ENCODE peak calls at places on chromosomes 13 and 19, in four cellular contexts. R, W, B and C are unnamed samples.
A peak's percentile ranks its signal among the peaks of the same experiment; 100 is the strongest.

GRCh38 chr13:96726651-96727050 is 267.6 kb downstream of the OXGR1 start:
- DNase-seq in R (no peak), W (no peak), B (no peak), C (no peak)

GRCh38 chr19:532578-533484 is 1.3 kb downstream of the CDC34 start:
- DNase-seq in R (peak; percentile 63), W (no peak), B (no peak), C (peak; percentile 85)

GRCh38 chr13:99396446-99396845 is 89.2 kb upstream of the GPR183 start:
- DNase-seq in R (no peak), W (no peak), B (no peak), C (no peak)

GRCh38 chr19:51325161-51325979 is 13.9 kb downstream of the IGLON5 start:
- DNase-seq in R (no peak), W (no peak), B (no peak), C (no peak)

GRCh38 chr19:5228932-5229777 is 111.5 kb downstream of the PTPRS start:
- DNase-seq in R (no peak), W (no peak), B (no peak), C (peak; percentile 19)

GRCh38 chr19:679418-680286 is 3.5 kb downstream of the FSTL3 start:
- DNase-seq in R (peak; percentile 54), W (no peak), B (peak; percentile 37), C (peak; percentile 68)

GRCh38 chr19:32647361-32647760 is 27.6 kb downstream of the ANKRD27 start:
- DNase-seq in R (no peak), W (no peak), B (no peak), C (no peak)

GRCh38 chr13:25190256-25190655 is 18.2 kb upstream of the AMER2 start:
- DNase-seq in R (no peak), W (no peak), B (no peak), C (no peak)

GRCh38 chr13:33799950-33800592 is 17.9 kb upstream of the RFC3 start:
- DNase-seq in R (peak; percentile 35), W (no peak), B (no peak), C (no peak)

GRCh38 chr19:13103961-13104847 is 1.5 kb upstream of the LYL1 start:
- DNase-seq in R (no peak), W (no peak), B (peak; percentile 86), C (no peak)

GRCh38 chr13:19984430-19985218 is 26.1 kb downstream of the ZMYM2 start:
- DNase-seq in R (peak; percentile 66), W (no peak), B (no peak), C (no peak)

GRCh38 chr13:112762690-112763080 is 72.8 kb downstream of the ATP11A start:
- DNase-seq in R (no peak), W (no peak), B (no peak), C (no peak)

GRCh38 chr19:29785955-29786589 is 25.7 kb upstream of the CCNE1 start:
- DNase-seq in R (no peak), W (no peak), B (no peak), C (no peak)

GRCh38 chr13:87536499-87536898 is 134.7 kb upstream of the SLITRK5 start:
- DNase-seq in R (no peak), W (no peak), B (no peak), C (no peak)